ENCODE peak calls at places on chromosomes 6 and 20, in four cellular contexts. L, O, Y and V are unnamed samples.

GRCh38 chr20:62953839-62954703 is 1.6 kb downstream of the SLC17A9 start:
- DNase-seq in L (peak; percentile 54), O (no peak), Y (peak; percentile 95), V (peak; percentile 75)

GRCh38 chr20:51452091-51452613 is 90.4 kb downstream of the NFATC2 start:
- DNase-seq in L (no peak), O (no peak), Y (no peak), V (no peak)

GRCh38 chr20:57316795-57317201 is 12.8 kb upstream of the SPO11 start:
- DNase-seq in L (no peak), O (no peak), Y (no peak), V (no peak)

GRCh38 chr6:165594584-165595333 is 68.3 kb downstream of the PDE10A start:
- DNase-seq in L (no peak), O (no peak), Y (no peak), V (no peak)

GRCh38 chr20:37848706-37849105 is 54.2 kb upstream of the VSTM2L start:
- DNase-seq in L (no peak), O (no peak), Y (no peak), V (no peak)

GRCh38 chr20:50560867-50561266 is 50.7 kb downstream of the PTPN1 start:
- DNase-seq in L (no peak), O (no peak), Y (no peak), V (no peak)

GRCh38 chr20:3739054-3739925 is 6.8 kb downstream of the HSPA12B start:
- DNase-seq in L (no peak), O (no peak), Y (no peak), V (no peak)

GRCh38 chr6:137512768-137513605 is 18.8 kb upstream of the OLIG3 start:
- DNase-seq in L (no peak), O (no peak), Y (no peak), V (no peak)

GRCh38 chr20:43542674-43543073 is 16.2 kb upstream of the SGK2 start:
- DNase-seq in L (no peak), O (no peak), Y (no peak), V (no peak)

GRCh38 chr20:43541214-43541613 is 17.6 kb upstream of the SGK2 start:
- DNase-seq in L (peak; percentile 44), O (no peak), Y (no peak), V (no peak)

GRCh38 chr20:43539975-43540672 is 18.7 kb upstream of the SGK2 start:
- DNase-seq in L (no peak), O (no peak), Y (no peak), V (no peak)

GRCh38 chr20:43538855-43539700 is 19.7 kb upstream of the SGK2 start:
- DNase-seq in L (peak; percentile 14), O (no peak), Y (no peak), V (no peak)

DNA sequence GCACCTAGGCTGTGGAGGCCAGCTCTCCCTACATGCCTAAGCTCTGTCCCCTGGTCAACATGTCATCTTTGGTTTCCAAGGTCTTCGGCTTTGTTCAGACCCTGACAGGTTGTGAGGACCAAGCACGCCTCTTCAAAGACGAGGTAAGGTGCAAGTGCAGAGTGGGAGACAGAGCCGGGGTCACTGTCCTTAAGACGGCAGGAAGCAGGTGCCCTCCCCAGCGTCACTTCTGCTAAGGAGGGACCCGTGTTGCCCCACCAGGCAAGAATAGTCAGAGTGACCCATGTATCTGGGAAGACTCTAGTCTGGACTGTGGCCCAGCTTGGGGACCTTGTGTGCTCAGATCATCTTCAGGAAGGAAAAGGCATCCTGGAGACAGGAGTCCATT is 18.2 kb upstream of the SGK2 start:
- DNase-seq in L (no peak), O (no peak), Y (no peak), V (no peak)
- TF ChIP-seq BHLHE40 in L (no peak), O (no peak), Y (no peak), V (no peak)

GRCh38 chr20:40677343-40677924 is 11.6 kb downstream of the MAFB start:
- DNase-seq in L (no peak), O (no peak), Y (no peak), V (no peak)

GRCh38 chr20:40676870-40677269 is 12.2 kb downstream of the MAFB start:
- DNase-seq in L (no peak), O (no peak), Y (no peak), V (no peak)

GRCh38 chr20:40679119-40679637 is 9.9 kb downstream of the MAFB start:
- DNase-seq in L (no peak), O (no peak), Y (no peak), V (no peak)

GRCh38 chr20:40676466-40676865 is 12.6 kb downstream of the MAFB start:
- DNase-seq in L (no peak), O (no peak), Y (no peak), V (no peak)

GRCh38 chr20:40678286-40678835 is 10.7 kb downstream of the MAFB start:
- DNase-seq in L (no peak), O (no peak), Y (no peak), V (no peak)
- H3K27me3 ChIP-seq in L (peaks cover 51% of the 10 kb centered on the region), O (peaks cover 4% of the 10 kb centered on the region), Y (no peaks in the 10 kb centered on the region), V (peaks cover 6% of the 10 kb centered on the region)

DNA sequence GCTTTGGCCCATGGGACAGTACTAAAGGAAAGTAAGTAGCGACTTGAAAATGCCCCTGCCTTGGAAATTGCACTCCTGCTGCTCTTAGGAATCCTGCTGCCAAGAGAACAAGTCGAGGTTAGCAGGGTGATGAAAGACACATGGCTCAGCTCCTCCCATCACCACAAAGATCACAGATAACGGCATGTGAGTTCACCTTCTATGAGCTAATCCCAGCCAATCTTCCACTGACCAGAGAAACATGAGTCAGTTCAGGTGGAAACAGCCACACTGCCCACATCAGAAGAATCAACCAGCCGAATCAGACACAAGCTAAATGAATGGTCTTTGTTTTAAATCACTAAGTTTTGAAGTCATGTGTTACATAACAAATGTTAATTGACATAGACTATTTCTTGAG is 106.3 kb downstream of the PRKN start:
- DNase-seq in L (no peak), O (no peak), Y (peak; percentile 45), V (no peak)
- TF ChIP-seq BHLHE40 in L (no peak), O (no peak), Y (peak; percentile 51), V (peak; percentile 54)

GRCh38 chr20:23551786-23552185 is 16.5 kb downstream of the CST9L start:
- DNase-seq in L (no peak), O (no peak), Y (no peak), V (no peak)
- H3K27me3 ChIP-seq in L (no peaks in the 10 kb centered on the region), O (no peaks in the 10 kb centered on the region), Y (no peaks in the 10 kb centered on the region), V (no peaks in the 10 kb centered on the region)

DNA sequence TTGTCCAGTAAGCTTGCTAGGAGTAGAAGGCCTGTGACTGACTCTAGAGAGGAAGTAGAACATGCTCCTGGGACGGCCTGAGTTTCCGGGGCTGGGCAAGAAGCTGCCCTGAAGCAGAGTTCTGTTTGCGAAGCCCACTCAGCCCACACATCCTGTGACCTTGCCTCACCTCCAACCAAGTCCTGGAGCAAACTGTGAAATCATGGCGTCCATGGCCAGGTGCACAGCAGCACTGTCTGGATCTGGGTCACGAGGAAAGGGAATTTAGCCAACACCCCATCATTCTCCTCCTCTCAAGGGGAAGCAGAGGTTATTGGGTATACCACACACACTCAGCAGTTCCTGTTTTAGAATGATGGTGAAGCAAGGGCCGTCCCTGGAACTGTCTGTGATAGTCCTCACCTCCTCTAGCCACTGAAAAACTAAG is 87.5 kb downstream of the CRYBG1 start:
- DNase-seq in L (no peak), O (no peak), Y (no peak), V (peak; percentile 11)
- TF ChIP-seq BHLHE40 in L (no peak), O (no peak), Y (no peak), V (no peak)

GRCh38 chr6:20953019-20953418 is 418.8 kb downstream of the CDKAL1 start:
- DNase-seq in L (no peak), O (no peak), Y (no peak), V (no peak)
- H3K27me3 ChIP-seq in L (no peaks in the 10 kb centered on the region), O (no peaks in the 10 kb centered on the region), Y (no peaks in the 10 kb centered on the region), V (no peaks in the 10 kb centered on the region)

GRCh38 chr6:95109212-95109611 is 468.1 kb upstream of the MANEA start:
- DNase-seq in L (no peak), O (no peak), Y (no peak), V (no peak)

GRCh38 chr6:95110767-95111166 is 466.6 kb upstream of the MANEA start:
- DNase-seq in L (no peak), O (no peak), Y (no peak), V (no peak)
- TF ChIP-seq BHLHE40 in L (no peak), O (no peak), Y (no peak), V (no peak)

GRCh38 chr6:149936743-149937142 is 5.1 kb upstream of the ULBP2 start:
- DNase-seq in L (no peak), O (no peak), Y (no peak), V (no peak)
- H3K27me3 ChIP-seq in L (peaks cover 56% of the 10 kb centered on the region), O (peaks cover 15% of the 10 kb centered on the region), Y (peaks cover 70% of the 10 kb centered on the region), V (peaks cover 7% of the 10 kb centered on the region)

DNA sequence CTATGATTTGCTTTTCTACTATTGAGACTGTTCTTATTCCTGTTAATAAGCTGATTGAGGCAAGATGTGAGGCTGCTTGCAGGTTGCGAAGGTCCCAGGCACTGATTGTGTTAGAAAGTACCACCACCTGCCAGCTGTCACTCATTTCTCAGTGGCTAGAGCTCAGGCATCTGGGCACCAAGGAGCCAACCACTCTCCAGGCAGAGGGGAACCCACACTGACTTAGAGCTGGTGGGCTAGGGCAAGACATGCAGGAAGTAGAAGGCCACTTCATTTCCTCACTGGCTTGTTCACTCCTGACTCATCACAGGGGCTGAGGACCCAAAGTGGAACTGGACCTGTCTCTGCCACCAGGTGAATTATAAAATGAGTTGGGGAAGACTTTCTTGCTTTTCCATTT is 7.8 kb upstream of the DLL1 start:
- DNase-seq in L (no peak), O (no peak), Y (no peak), V (no peak)
- TF ChIP-seq BHLHE40 in L (no peak), O (no peak), Y (no peak), V (no peak)